ENCODE peak calls at places on chromosomes 1 and 21, in six cellular contexts. K is neuronal stem cell, D is mesendoderm, C is trophoblast cell, N is H1, E is H9. R is an unnamed sample.

GRCh38 chr1:75083848-75084514 is 50.2 kb upstream of the LHX8 start:
- DNase-seq in K (no peak), D (peak), C (peak), N (no peak), E (no peak), R (no peak)

GRCh38 chr1:211579434-211580302 is 707 bp upstream of the SLC30A1 start:
- DNase-seq in K (no peak), D (peak), C (peak), N (peak), E (peak), R (peak)

GRCh38 chr1:93021539-93022134 is 57.4 kb upstream of the MTF2 start:
- DNase-seq in K (no peak), D (peak), C (peak), N (no peak), E (no peak), R (peak)

GRCh38 chr1:8154621-8155052 is 128.5 kb upstream of the ERRFI1 start:
- DNase-seq in K (peak), D (no peak), C (peak), N (no peak), E (no peak), R (peak)

GRCh38 chr1:163273766-163274441 is 47.9 kb upstream of the NUF2 start:
- DNase-seq in K (no peak), D (peak), C (no peak), N (no peak), E (no peak), R (no peak)

GRCh38 chr1:177927021-177927596 is 42.7 kb downstream of the SEC16B start:
- DNase-seq in K (no peak), D (no peak), C (no peak), N (no peak), E (no peak), R (peak)

GRCh38 chr1:44791364-44791801 is 3.4 kb upstream of the BEST4 start:
- DNase-seq in K (no peak), D (no peak), C (no peak), N (no peak), E (peak), R (no peak)

GRCh38 chr1:157085416-157085815 is 14.2 kb downstream of the ETV3L start:
- DNase-seq in K (no peak), D (no peak), C (peak), N (no peak), E (no peak), R (no peak)

GRCh38 chr21:31470896-31471694 is 127.0 kb upstream of the TIAM1 start:
- DNase-seq in K (no peak), D (peak), C (no peak), N (no peak), E (no peak), R (no peak)

GRCh38 chr1:85314726-85315125 is 38.3 kb upstream of the BCL10 start:
- DNase-seq in K (no peak), D (peak), C (no peak), N (no peak), E (no peak), R (peak)

GRCh38 chr1:106173101-106173500 is 883.4 kb upstream of the PRMT6 start:
- DNase-seq in K (no peak), D (no peak), C (no peak), N (no peak), E (no peak), R (no peak)

GRCh38 chr1:185819798-185820197 is 85.6 kb downstream of the HMCN1 start:
- DNase-seq in K (no peak), D (no peak), C (no peak), N (no peak), E (no peak), R (no peak)

GRCh38 chr1:109197163-109198042 is 16.3 kb upstream of the SARS1 start:
- DNase-seq in K (peak), D (peak), C (peak), N (peak), E (peak), R (peak)

GRCh38 chr1:100578201-100578600 is 40.3 kb downstream of the GPR88 start:
- DNase-seq in K (no peak), D (peak), C (peak), N (no peak), E (no peak), R (no peak)

GRCh38 chr1:115717541-115717940 is 51.0 kb downstream of the CASQ2 start:
- DNase-seq in K (no peak), D (peak), C (peak), N (no peak), E (peak), R (peak)

GRCh38 chr21:45042664-45043161 is 31.7 kb upstream of the ADARB1 start:
- DNase-seq in K (no peak), D (no peak), C (no peak), N (no peak), E (peak), R (no peak)

GRCh38 chr1:145964328-145965118 is at the start of the genes ANKRD34A and POLR3GL:
- DNase-seq in K (peak), D (peak), C (peak), N (peak), E (peak), R (peak)

GRCh38 chr21:36816556-36817130 is 117.7 kb downstream of the SIM2 start:
- DNase-seq in K (no peak), D (no peak), C (no peak), N (no peak), E (no peak), R (peak)

GRCh38 chr1:160428655-160429054 is 28.3 kb downstream of the VANGL2 start:
- DNase-seq in K (no peak), D (peak), C (peak), N (no peak), E (no peak), R (peak)

GRCh38 chr21:25881524-25882376 is 147.0 kb downstream of the GABPA start:
- DNase-seq in K (peak), D (peak), C (peak), N (no peak), E (peak), R (peak)

GRCh38 chr21:37266515-37267221 is 466 bp downstream of the VPS26C start:
- DNase-seq in K (peak), D (peak), C (peak), N (no peak), E (no peak), R (peak)

GRCh38 chr1:65108025-65108692 is 39.8 kb upstream of the AK4 start:
- DNase-seq in K (no peak), D (no peak), C (no peak), N (no peak), E (no peak), R (no peak)

GRCh38 chr1:14928412-14928811 is 225.1 kb upstream of the TMEM51 start:
- DNase-seq in K (no peak), D (peak), C (no peak), N (no peak), E (no peak), R (no peak)

GRCh38 chr1:43984855-43985254 is 5.8 kb downstream of the B4GALT2 start:
- DNase-seq in K (no peak), D (no peak), C (no peak), N (no peak), E (no peak), R (no peak)

GRCh38 chr1:161486806-161487482 is 18.3 kb upstream of the FCGR2A start:
- DNase-seq in K (peak), D (peak), C (peak), N (no peak), E (no peak), R (peak)

GRCh38 chr1:213070399-213070798 is 19.4 kb downstream of the RPS6KC1 start:
- DNase-seq in K (no peak), D (no peak), C (no peak), N (no peak), E (no peak), R (peak)

GRCh38 chr1:20199410-20199809 is 13.1 kb upstream of the PLA2G2C start:
- DNase-seq in K (no peak), D (no peak), C (no peak), N (no peak), E (no peak), R (no peak)

GRCh38 chr21:45147473-45148315 is 73.3 kb downstream of the ADARB1 start:
- DNase-seq in K (no peak), D (no peak), C (peak), N (no peak), E (no peak), R (no peak)

DNA sequence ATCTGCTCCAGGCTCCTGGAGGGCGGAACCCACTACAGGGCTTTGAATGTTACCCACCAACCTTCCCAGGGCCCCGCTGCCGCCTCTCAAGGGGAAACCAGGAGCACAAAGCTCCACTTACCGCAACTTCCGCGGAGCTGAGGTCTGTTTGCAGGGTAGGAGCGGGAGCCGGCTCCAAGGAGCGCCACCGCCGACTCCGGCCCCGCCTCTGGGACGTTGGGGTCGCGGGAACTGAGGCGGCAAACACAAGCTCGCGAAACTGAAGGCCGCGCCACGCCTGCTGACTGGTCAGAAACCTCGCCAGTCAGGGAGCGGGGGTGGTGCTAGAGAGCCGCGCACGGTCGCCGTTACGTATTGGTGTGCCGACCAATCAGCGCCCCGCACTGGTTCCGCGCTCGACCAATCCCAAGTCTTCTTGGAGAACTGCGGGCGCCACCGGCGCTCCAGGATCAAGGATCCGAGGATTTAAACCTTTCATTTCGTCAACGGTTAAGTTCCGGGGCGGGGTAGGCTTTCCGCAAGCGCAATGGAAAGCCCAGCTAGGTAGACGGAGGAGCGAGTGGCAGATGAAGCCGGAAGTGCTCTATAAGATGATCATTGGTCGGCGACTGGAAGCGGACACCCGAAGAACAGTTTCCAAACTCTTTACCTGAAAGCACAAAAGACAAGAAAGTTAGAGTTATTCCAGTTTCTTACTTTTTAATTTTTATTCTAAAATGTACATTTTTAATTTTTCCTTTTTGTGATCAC is at the start of gene STIL:
- DNase-seq in K (peak), D (peak), C (peak), N (peak), E (peak), R (peak)
- H2BK5ac ChIP-seq in K (no peak), D (peak), C (peak), N (peak), E (no peak), R (peak)

DNA sequence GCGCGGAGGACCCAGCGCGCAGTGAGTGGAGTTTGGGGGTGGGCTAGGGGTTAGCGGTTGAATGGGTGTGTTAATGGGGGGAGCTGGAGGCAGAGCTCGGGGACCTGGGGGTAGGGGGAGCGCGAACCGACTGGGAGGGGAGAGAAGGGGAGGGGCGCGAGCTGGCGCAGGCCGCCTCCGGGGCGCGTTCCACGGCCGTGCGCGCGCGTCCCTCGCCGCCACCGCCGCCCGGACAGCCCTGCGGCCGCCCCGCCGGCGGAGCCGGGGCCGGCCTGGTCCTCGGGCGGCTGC is at the start of gene ADGRL2:
- DNase-seq in K (no peak), D (no peak), C (no peak), N (no peak), E (peak), R (no peak)
- H3K23ac ChIP-seq in K (peak), D (no peak), C (peak), N (no peak), E (no peak), R (peak)

GRCh38 chr1:15950763-15951295 is 25.1 kb downstream of the ZBTB17 start:
- DNase-seq in K (no peak), D (no peak), C (no peak), N (no peak), E (no peak), R (peak)
- H2BK5ac ChIP-seq in K (no peak), D (peak), C (no peak), N (no peak), E (no peak), R (peak)

GRCh38 chr1:89844236-89844807 is 23.5 kb downstream of the LRRC8D start:
- DNase-seq in K (no peak), D (no peak), C (no peak), N (no peak), E (no peak), R (peak)

GRCh38 chr1:89844860-89845259 is 24.0 kb downstream of the LRRC8D start:
- DNase-seq in K (no peak), D (no peak), C (no peak), N (no peak), E (no peak), R (no peak)

GRCh38 chr1:89841507-89841906 is 20.7 kb downstream of the LRRC8D start:
- DNase-seq in K (no peak), D (no peak), C (no peak), N (no peak), E (no peak), R (no peak)

GRCh38 chr1:89842547-89843278 is 21.9 kb downstream of the LRRC8D start:
- DNase-seq in K (no peak), D (no peak), C (no peak), N (no peak), E (no peak), R (peak)

DNA sequence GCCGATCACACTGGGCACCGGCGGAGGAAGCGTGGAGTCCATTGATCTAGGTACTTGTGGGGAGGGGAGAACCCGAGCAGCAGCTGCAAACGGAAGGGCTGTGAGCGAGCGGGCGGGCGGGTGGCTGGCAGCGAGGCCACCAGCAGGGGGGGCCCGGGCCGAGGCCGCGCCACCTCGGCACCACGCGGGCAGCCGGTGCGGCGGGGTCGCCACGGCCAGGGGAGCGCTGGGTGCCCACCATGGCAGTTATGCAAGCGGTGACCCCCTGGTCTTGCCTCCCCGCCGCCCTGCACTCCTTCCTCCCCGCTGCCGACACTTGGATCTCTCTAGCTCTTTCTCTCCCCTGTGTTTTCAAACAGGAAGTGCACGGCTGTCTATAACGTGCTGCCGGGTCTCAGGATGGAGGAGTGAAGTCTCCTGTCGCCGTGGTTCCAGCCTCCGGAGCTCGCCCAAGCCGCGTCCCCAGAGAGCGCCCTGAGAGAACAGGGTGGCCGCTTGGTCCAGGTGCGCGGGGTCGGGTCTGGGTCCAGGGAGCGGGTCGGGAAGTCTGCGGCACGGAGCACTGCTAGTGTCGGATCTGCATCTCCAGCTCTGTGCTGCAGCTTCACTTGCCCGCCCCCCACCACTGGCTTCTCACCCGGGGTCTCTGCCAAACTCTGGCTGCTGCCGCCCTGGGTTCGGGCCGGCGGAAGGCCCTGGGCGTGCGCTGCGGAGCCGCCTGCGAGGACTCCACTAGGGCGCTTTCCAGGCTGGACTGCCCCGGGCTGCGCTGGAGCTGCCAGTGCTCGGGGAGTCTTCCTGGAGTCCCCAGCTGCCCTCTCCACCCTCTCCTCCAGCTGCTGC is 22.7 kb downstream of the LRRC8D start:
- DNase-seq in K (peak), D (peak), C (no peak), N (no peak), E (peak), R (peak)
- H3K23ac ChIP-seq in K (peak), D (peak), C (no peak), N (no peak), E (no peak), R (peak)

DNA sequence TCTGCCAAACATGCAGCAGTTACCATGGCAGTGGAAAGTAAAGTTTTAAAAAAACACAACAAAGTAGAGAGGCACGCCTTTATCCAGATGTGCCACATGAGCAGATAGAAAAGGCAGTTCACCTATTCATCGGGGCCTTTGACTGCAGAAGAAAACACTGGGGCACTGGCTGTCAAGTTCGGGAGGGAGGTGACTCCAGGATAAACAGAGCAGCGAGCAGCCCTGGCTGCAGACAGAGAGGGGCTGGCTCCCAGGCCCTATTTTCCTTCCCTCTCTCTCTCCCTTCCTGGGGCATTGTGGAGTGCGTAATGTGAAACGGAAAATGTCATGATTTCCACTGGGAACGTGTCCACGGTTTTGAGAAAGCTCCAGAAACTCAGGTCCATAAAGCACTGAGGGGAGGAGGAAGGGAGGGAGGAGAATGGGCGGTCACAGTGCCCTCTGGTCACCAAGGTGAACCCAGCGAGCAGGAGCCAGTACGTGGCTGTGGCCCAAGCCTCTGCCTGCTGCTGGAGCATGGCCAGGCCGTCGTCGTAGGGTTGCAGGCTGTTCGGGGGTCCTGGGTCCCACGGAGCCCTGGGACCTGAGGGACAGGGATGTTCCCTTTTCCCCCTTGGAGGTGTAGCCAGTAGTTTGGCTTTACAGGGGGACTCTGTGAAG is 114.7 kb upstream of the IRF2BP2 start:
- DNase-seq in K (no peak), D (no peak), C (no peak), N (no peak), E (peak), R (no peak)
- H2BK5ac ChIP-seq in K (no peak), D (peak), C (peak), N (peak), E (no peak), R (peak)

DNA sequence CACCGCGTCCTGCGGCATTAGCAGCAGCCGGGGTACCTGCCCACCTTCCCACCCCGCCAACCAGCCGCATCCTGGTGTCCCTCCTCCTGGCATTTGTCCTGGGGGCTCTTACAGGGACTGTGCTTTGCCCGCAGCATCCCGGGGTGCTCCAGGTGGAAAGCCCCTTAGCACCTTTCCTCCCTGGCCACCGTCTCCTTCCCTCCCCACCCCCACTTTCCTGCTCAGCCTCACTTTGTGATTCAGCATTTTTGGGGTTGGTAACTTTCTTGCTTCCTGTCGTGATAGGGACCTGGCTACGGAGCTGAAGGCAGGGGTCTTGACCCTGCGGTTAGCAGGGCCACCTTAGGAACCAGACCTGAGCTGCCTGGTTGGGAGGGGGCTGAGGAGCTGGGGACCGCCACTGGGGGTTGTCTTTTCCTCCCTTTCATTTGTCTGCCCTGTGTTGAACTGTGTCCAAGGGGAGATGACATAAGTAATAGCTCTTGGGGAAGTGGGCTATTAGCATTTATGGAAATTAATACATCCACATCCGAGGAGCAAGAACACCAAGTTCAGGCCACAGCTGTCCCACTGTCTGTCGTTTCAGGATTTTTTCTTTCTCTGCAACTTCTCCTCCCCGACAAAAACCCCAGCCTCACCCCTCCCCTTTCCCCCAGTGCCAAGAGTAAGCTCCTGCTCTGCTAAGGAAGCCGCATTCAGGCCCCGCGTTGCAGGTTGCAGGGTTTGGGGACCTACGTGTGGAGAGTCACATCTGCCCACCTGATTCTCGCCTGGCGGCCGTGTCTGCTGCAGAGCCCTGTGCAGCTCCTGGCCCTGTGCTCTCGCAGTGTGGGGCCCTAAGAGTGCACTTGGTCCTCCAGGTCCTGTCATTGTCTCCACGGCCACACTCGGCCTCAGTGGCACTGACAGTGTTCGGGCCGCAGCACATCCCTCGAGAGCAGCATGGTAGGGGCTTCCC is 1.6 kb upstream of the NPHP4 start:
- DNase-seq in K (no peak), D (no peak), C (no peak), N (no peak), E (no peak), R (no peak)
- H3K23ac ChIP-seq in K (peak), D (no peak), C (no peak), N (no peak), E (no peak), R (peak)